ENCODE peak calls at places on chromosome 18, in seven cellular contexts. One of them, this sample, is unnamed.

GRCh38 chr18:79496978-79497637 is 101.4 kb downstream of the NFATC1 start:
- DNase-seq in left ventricle myocardium inferior: peak
- DNase-seq in GM12865: no peak
- DNase-seq in CD8-positive, alpha-beta T cell: no peak
- DNase-seq in transverse colon: peak
- DNase-seq in body of pancreas: peak
- DNase-seq in foreskin fibroblast: peak
- DNase-seq in this sample: peak

GRCh38 chr18:54806526-54806925 is 21.8 kb upstream of the RAB27B start:
- DNase-seq in GM12865: no peak
- DNase-seq in transverse colon: no peak
- DNase-seq in body of pancreas: no peak
- DNase-seq in foreskin fibroblast: peak
- DNase-seq in left ventricle myocardium inferior: no peak
- DNase-seq in CD8-positive, alpha-beta T cell: no peak
- DNase-seq in this sample: no peak

GRCh38 chr18:6980363-6980762 is 137.2 kb downstream of the LAMA1 start:
- DNase-seq in foreskin fibroblast: no peak
- DNase-seq in GM12865: no peak
- DNase-seq in transverse colon: no peak
- DNase-seq in left ventricle myocardium inferior: no peak
- DNase-seq in CD8-positive, alpha-beta T cell: no peak
- DNase-seq in body of pancreas: no peak
- DNase-seq in this sample: no peak

GRCh38 chr18:75116809-75117208 is 92.1 kb downstream of the PTGR3 start:
- DNase-seq in left ventricle myocardium inferior: no peak
- DNase-seq in body of pancreas: no peak
- DNase-seq in transverse colon: no peak
- DNase-seq in GM12865: no peak
- DNase-seq in CD8-positive, alpha-beta T cell: no peak
- DNase-seq in foreskin fibroblast: no peak
- DNase-seq in this sample: no peak

GRCh38 chr18:41155025-41155424 is 800.0 kb upstream of the PIK3C3 start:
- DNase-seq in transverse colon: no peak
- DNase-seq in body of pancreas: no peak
- DNase-seq in foreskin fibroblast: no peak
- DNase-seq in CD8-positive, alpha-beta T cell: no peak
- DNase-seq in GM12865: no peak
- DNase-seq in left ventricle myocardium inferior: no peak
- DNase-seq in this sample: no peak

GRCh38 chr18:3245185-3245564 is 2.4 kb upstream of the MYL12A start:
- DNase-seq in transverse colon: no peak
- DNase-seq in foreskin fibroblast: no peak
- DNase-seq in left ventricle myocardium inferior: no peak
- DNase-seq in CD8-positive, alpha-beta T cell: no peak
- DNase-seq in body of pancreas: no peak
- DNase-seq in GM12865: no peak
- DNase-seq in this sample: no peak

GRCh38 chr18:63444567-63444966 is 22.3 kb upstream of the VPS4B start:
- DNase-seq in left ventricle myocardium inferior: no peak
- DNase-seq in foreskin fibroblast: peak
- DNase-seq in CD8-positive, alpha-beta T cell: no peak
- DNase-seq in body of pancreas: no peak
- DNase-seq in transverse colon: no peak
- DNase-seq in GM12865: no peak
- DNase-seq in this sample: peak

GRCh38 chr18:55012041-55012440 is 52.8 kb upstream of the CCDC68 start:
- DNase-seq in CD8-positive, alpha-beta T cell: no peak
- DNase-seq in GM12865: no peak
- DNase-seq in body of pancreas: no peak
- DNase-seq in foreskin fibroblast: peak
- DNase-seq in left ventricle myocardium inferior: no peak
- DNase-seq in transverse colon: no peak
- DNase-seq in this sample: peak

GRCh38 chr18:26714739-26715138 is 150.8 kb downstream of the AQP4 start:
- DNase-seq in body of pancreas: no peak
- DNase-seq in transverse colon: no peak
- DNase-seq in foreskin fibroblast: no peak
- DNase-seq in GM12865: no peak
- DNase-seq in left ventricle myocardium inferior: no peak
- DNase-seq in CD8-positive, alpha-beta T cell: no peak
- DNase-seq in this sample: no peak

GRCh38 chr18:32922951-32923430 is 150.2 kb upstream of the KLHL14 start:
- DNase-seq in GM12865: no peak
- DNase-seq in left ventricle myocardium inferior: no peak
- DNase-seq in transverse colon: no peak
- DNase-seq in body of pancreas: no peak
- DNase-seq in CD8-positive, alpha-beta T cell: no peak
- DNase-seq in foreskin fibroblast: no peak
- DNase-seq in this sample: no peak

GRCh38 chr18:8279931-8280330 is 329.3 kb upstream of the RAB12 start:
- DNase-seq in left ventricle myocardium inferior: no peak
- DNase-seq in body of pancreas: peak
- DNase-seq in foreskin fibroblast: no peak
- DNase-seq in CD8-positive, alpha-beta T cell: no peak
- DNase-seq in GM12865: no peak
- DNase-seq in transverse colon: no peak
- DNase-seq in this sample: no peak

GRCh38 chr18:50297621-50298442 is 10.3 kb upstream of the CXXC1 start:
- DNase-seq in body of pancreas: peak
- DNase-seq in GM12865: peak
- DNase-seq in transverse colon: peak
- DNase-seq in foreskin fibroblast: peak
- DNase-seq in CD8-positive, alpha-beta T cell: peak
- DNase-seq in left ventricle myocardium inferior: peak
- DNase-seq in this sample: peak

GRCh38 chr18:23237524-23238151 is 102.4 kb downstream of the CABLES1 start:
- DNase-seq in CD8-positive, alpha-beta T cell: peak
- DNase-seq in body of pancreas: no peak
- DNase-seq in left ventricle myocardium inferior: peak
- DNase-seq in transverse colon: peak
- DNase-seq in foreskin fibroblast: no peak
- DNase-seq in GM12865: peak
- DNase-seq in this sample: peak

GRCh38 chr18:5142859-5143258 is 54.2 kb downstream of the AKAIN1 start:
- DNase-seq in CD8-positive, alpha-beta T cell: no peak
- DNase-seq in GM12865: no peak
- DNase-seq in transverse colon: no peak
- DNase-seq in body of pancreas: no peak
- DNase-seq in left ventricle myocardium inferior: no peak
- DNase-seq in foreskin fibroblast: no peak
- DNase-seq in this sample: no peak

GRCh38 chr18:56298935-56299334 is 339.5 kb downstream of the TXNL1 start:
- DNase-seq in CD8-positive, alpha-beta T cell: no peak
- DNase-seq in left ventricle myocardium inferior: no peak
- DNase-seq in GM12865: no peak
- DNase-seq in body of pancreas: no peak
- DNase-seq in foreskin fibroblast: peak
- DNase-seq in transverse colon: no peak
- DNase-seq in this sample: peak
- TF ChIP-seq CTCF in CD8-positive, alpha-beta T cell: no peak
- TF ChIP-seq CTCF in left ventricle myocardium inferior: no peak
- TF ChIP-seq CTCF in GM12865: no peak
- TF ChIP-seq CTCF in body of pancreas: no peak
- TF ChIP-seq CTCF in foreskin fibroblast: peak
- TF ChIP-seq CTCF in transverse colon: no peak
- TF ChIP-seq CTCF in this sample: peak

DNA sequence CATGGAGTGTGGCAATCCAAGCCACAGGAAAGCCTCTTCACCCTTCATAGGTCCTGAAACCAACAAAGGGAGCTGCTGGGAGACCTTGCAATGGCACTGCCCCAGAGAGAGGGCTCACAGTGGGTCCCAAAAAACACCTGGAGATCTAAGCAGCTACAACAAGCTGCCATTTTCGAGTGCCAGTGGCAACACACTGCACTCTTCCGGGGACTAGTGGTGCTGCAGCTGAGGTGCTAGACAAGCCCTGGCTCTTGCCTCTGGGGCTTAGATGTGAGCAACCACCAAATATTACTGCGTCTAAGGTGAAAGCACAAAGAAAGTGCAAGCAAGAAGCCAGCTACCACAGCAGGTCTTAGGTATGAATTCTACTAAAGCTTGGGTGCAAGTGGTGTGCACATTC is 192.9 kb downstream of the NOL4 start:
- DNase-seq in foreskin fibroblast: no peak
- DNase-seq in body of pancreas: peak
- DNase-seq in transverse colon: no peak
- DNase-seq in CD8-positive, alpha-beta T cell: no peak
- DNase-seq in GM12865: peak
- DNase-seq in left ventricle myocardium inferior: no peak
- DNase-seq in this sample: no peak
- TF ChIP-seq CTCF in foreskin fibroblast: no peak
- TF ChIP-seq CTCF in body of pancreas: peak
- TF ChIP-seq CTCF in transverse colon: no peak
- TF ChIP-seq CTCF in CD8-positive, alpha-beta T cell: no peak
- TF ChIP-seq CTCF in GM12865: peak
- TF ChIP-seq CTCF in left ventricle myocardium inferior: no peak
- TF ChIP-seq CTCF in this sample: no peak

GRCh38 chr18:12423393-12423792 is 15.7 kb downstream of the PRELID3A start:
- DNase-seq in transverse colon: no peak
- DNase-seq in left ventricle myocardium inferior: no peak
- DNase-seq in foreskin fibroblast: no peak
- DNase-seq in GM12865: no peak
- DNase-seq in CD8-positive, alpha-beta T cell: no peak
- DNase-seq in body of pancreas: no peak
- DNase-seq in this sample: no peak

GRCh38 chr18:12422936-12423335 is 15.2 kb downstream of the PRELID3A start:
- DNase-seq in body of pancreas: no peak
- DNase-seq in left ventricle myocardium inferior: no peak
- DNase-seq in foreskin fibroblast: no peak
- DNase-seq in transverse colon: no peak
- DNase-seq in GM12865: peak
- DNase-seq in CD8-positive, alpha-beta T cell: no peak
- DNase-seq in this sample: no peak

GRCh38 chr18:12420831-12421421 is 13.2 kb downstream of the PRELID3A start:
- DNase-seq in transverse colon: no peak
- DNase-seq in foreskin fibroblast: no peak
- DNase-seq in GM12865: peak
- DNase-seq in left ventricle myocardium inferior: no peak
- DNase-seq in body of pancreas: no peak
- DNase-seq in CD8-positive, alpha-beta T cell: no peak
- DNase-seq in this sample: no peak

GRCh38 chr18:12423820-12424219 is 16.1 kb downstream of the PRELID3A start:
- DNase-seq in GM12865: no peak
- DNase-seq in CD8-positive, alpha-beta T cell: no peak
- DNase-seq in foreskin fibroblast: no peak
- DNase-seq in left ventricle myocardium inferior: no peak
- DNase-seq in body of pancreas: peak
- DNase-seq in transverse colon: no peak
- DNase-seq in this sample: no peak

DNA sequence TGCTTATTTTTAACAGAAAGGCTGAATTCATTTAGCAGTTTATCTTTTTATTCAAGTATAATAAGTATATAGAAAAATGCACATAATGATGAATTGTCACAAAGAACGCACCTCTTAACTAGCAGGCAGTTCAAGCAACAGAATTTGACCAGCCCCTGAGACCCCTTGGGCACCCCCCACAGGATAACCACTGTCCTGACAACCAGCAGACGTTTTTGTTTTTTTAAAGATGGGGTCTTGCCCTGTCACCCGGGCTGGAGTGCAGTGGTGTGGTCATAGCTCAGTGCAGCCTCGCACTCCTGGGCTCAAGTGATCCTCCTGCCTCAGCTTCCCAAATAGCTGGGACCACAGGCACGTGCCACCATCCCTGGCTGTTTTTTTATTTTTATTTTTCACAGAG is 14.0 kb downstream of the PRELID3A start:
- DNase-seq in left ventricle myocardium inferior: no peak
- DNase-seq in CD8-positive, alpha-beta T cell: no peak
- DNase-seq in transverse colon: no peak
- DNase-seq in foreskin fibroblast: no peak
- DNase-seq in GM12865: no peak
- DNase-seq in body of pancreas: no peak
- DNase-seq in this sample: no peak
- TF ChIP-seq CTCF in left ventricle myocardium inferior: no peak
- TF ChIP-seq CTCF in CD8-positive, alpha-beta T cell: no peak
- TF ChIP-seq CTCF in transverse colon: no peak
- TF ChIP-seq CTCF in foreskin fibroblast: no peak
- TF ChIP-seq CTCF in GM12865: no peak
- TF ChIP-seq CTCF in body of pancreas: no peak
- TF ChIP-seq CTCF in this sample: no peak

DNA sequence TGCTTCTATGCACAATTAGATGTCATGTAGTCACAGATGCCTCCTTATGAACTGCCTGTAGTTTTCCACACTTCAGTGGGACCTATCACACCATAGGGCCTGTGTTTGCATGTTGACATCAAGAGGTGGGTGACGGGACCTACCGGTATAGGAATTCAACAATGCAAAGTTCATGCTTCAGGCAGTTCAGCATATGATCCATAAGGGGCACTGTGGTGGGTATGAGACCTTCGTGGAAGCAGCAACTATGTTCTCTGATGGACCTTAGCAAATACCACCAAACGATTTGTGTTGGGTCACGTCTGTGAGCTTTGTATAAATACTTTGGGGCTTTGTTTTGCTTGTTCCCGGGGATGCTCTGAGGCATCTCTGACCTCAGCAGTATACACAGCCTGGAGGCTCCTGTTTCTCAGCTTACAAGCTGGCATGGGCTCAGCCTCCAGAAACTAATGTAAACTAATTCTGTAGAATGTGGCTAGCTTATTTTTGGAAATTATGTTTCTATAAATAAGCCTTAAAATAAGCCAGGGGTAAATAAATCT is 111.6 kb downstream of the DTNA start:
- DNase-seq in body of pancreas: no peak
- DNase-seq in transverse colon: no peak
- DNase-seq in CD8-positive, alpha-beta T cell: no peak
- DNase-seq in GM12865: no peak
- DNase-seq in foreskin fibroblast: no peak
- DNase-seq in left ventricle myocardium inferior: no peak
- DNase-seq in this sample: no peak
- TF ChIP-seq CTCF in body of pancreas: no peak
- TF ChIP-seq CTCF in transverse colon: no peak
- TF ChIP-seq CTCF in CD8-positive, alpha-beta T cell: no peak
- TF ChIP-seq CTCF in GM12865: no peak
- TF ChIP-seq CTCF in foreskin fibroblast: no peak
- TF ChIP-seq CTCF in left ventricle myocardium inferior: no peak
- TF ChIP-seq CTCF in this sample: no peak

GRCh38 chr18:59207506-59207905 is 12.5 kb upstream of the GRP start:
- DNase-seq in GM12865: no peak
- DNase-seq in transverse colon: no peak
- DNase-seq in foreskin fibroblast: no peak
- DNase-seq in CD8-positive, alpha-beta T cell: no peak
- DNase-seq in body of pancreas: no peak
- DNase-seq in left ventricle myocardium inferior: no peak
- DNase-seq in this sample: no peak
- TF ChIP-seq CTCF in GM12865: no peak
- TF ChIP-seq CTCF in transverse colon: no peak
- TF ChIP-seq CTCF in foreskin fibroblast: no peak
- TF ChIP-seq CTCF in CD8-positive, alpha-beta T cell: no peak
- TF ChIP-seq CTCF in body of pancreas: no peak
- TF ChIP-seq CTCF in left ventricle myocardium inferior: no peak
- TF ChIP-seq CTCF in this sample: no peak

This sample was measured in AG10803.